ENCODE peak calls at places on chromosomes 13 and 19, in seven cellular contexts. One of them, this sample, is unnamed. For H3K4me1 and H3K36me3, the result is how much of the 10 kb centered on the place peaks cover.

GRCh38 chr13:100244431-100244830 is 155.5 kb downstream of the PCCA start:
- DNase-seq in ascending aorta: no peak
- DNase-seq in breast epithelium: no peak
- DNase-seq in pancreas: no peak
- DNase-seq in psoas muscle: no peak
- DNase-seq in DND-41: no peak
- DNase-seq in keratinocyte: no peak
- DNase-seq in this sample: no peak

GRCh38 chr13:35888327-35888940 is 242.7 kb downstream of the DCLK1 start:
- DNase-seq in ascending aorta: no peak
- DNase-seq in keratinocyte: no peak
- DNase-seq in pancreas: no peak
- DNase-seq in DND-41: no peak
- DNase-seq in breast epithelium: no peak
- DNase-seq in psoas muscle: no peak
- DNase-seq in this sample: no peak

GRCh38 chr13:31982124-31982523 is 49.5 kb upstream of the FRY start:
- DNase-seq in psoas muscle: no peak
- DNase-seq in DND-41: no peak
- DNase-seq in pancreas: no peak
- DNase-seq in ascending aorta: no peak
- DNase-seq in keratinocyte: no peak
- DNase-seq in breast epithelium: no peak
- DNase-seq in this sample: no peak

GRCh38 chr13:80213201-80213600 is 127.7 kb downstream of the SPRY2 start:
- DNase-seq in psoas muscle: no peak
- DNase-seq in breast epithelium: no peak
- DNase-seq in ascending aorta: no peak
- DNase-seq in pancreas: no peak
- DNase-seq in keratinocyte: no peak
- DNase-seq in DND-41: no peak
- DNase-seq in this sample: no peak

GRCh38 chr13:37442996-37443395 is 155.6 kb downstream of the POSTN start:
- DNase-seq in DND-41: no peak
- DNase-seq in ascending aorta: no peak
- DNase-seq in psoas muscle: no peak
- DNase-seq in breast epithelium: no peak
- DNase-seq in pancreas: no peak
- DNase-seq in keratinocyte: no peak
- DNase-seq in this sample: no peak

GRCh38 chr19:4414800-4415251 is 12.4 kb downstream of the CHAF1A start:
- DNase-seq in breast epithelium: no peak
- DNase-seq in psoas muscle: no peak
- DNase-seq in keratinocyte: no peak
- DNase-seq in pancreas: no peak
- DNase-seq in ascending aorta: no peak
- DNase-seq in DND-41: no peak
- DNase-seq in this sample: no peak

GRCh38 chr19:21221653-21222052 is 79.8 kb downstream of the ZNF431 start:
- DNase-seq in keratinocyte: no peak
- DNase-seq in DND-41: no peak
- DNase-seq in ascending aorta: no peak
- DNase-seq in breast epithelium: no peak
- DNase-seq in psoas muscle: no peak
- DNase-seq in pancreas: no peak
- DNase-seq in this sample: no peak

GRCh38 chr13:70457474-70457873 is 349.2 kb upstream of the KLHL1 start:
- DNase-seq in DND-41: no peak
- DNase-seq in keratinocyte: no peak
- DNase-seq in pancreas: no peak
- DNase-seq in breast epithelium: no peak
- DNase-seq in psoas muscle: no peak
- DNase-seq in ascending aorta: no peak
- DNase-seq in this sample: no peak

GRCh38 chr13:92303428-92303827 is 905.0 kb downstream of the GPC5 start:
- DNase-seq in ascending aorta: no peak
- DNase-seq in DND-41: no peak
- DNase-seq in psoas muscle: no peak
- DNase-seq in keratinocyte: no peak
- DNase-seq in breast epithelium: no peak
- DNase-seq in pancreas: no peak
- DNase-seq in this sample: no peak

GRCh38 chr19:5343848-5344247 is 3.2 kb upstream of the PTPRS start:
- DNase-seq in ascending aorta: no peak
- DNase-seq in keratinocyte: no peak
- DNase-seq in psoas muscle: no peak
- DNase-seq in DND-41: no peak
- DNase-seq in pancreas: no peak
- DNase-seq in breast epithelium: no peak
- DNase-seq in this sample: no peak

GRCh38 chr19:32206065-32206464 is 139.3 kb upstream of the ZNF507 start:
- DNase-seq in psoas muscle: no peak
- DNase-seq in keratinocyte: no peak
- DNase-seq in DND-41: no peak
- DNase-seq in ascending aorta: no peak
- DNase-seq in pancreas: no peak
- DNase-seq in breast epithelium: no peak
- DNase-seq in this sample: no peak

GRCh38 chr19:16025108-16026101 is 50.9 kb upstream of the TPM4 start:
- DNase-seq in DND-41: no peak
- DNase-seq in pancreas: peak
- DNase-seq in ascending aorta: no peak
- DNase-seq in psoas muscle: no peak
- DNase-seq in breast epithelium: no peak
- DNase-seq in keratinocyte: no peak
- DNase-seq in this sample: no peak

GRCh38 chr13:84524586-84524985 is 642.3 kb upstream of the SLITRK1 start:
- DNase-seq in DND-41: no peak
- DNase-seq in pancreas: no peak
- DNase-seq in psoas muscle: no peak
- DNase-seq in ascending aorta: no peak
- DNase-seq in keratinocyte: no peak
- DNase-seq in breast epithelium: no peak
- DNase-seq in this sample: no peak

GRCh38 chr19:13053761-13054604 is 48.7 kb downstream of the LYL1 start:
- DNase-seq in psoas muscle: peak
- DNase-seq in keratinocyte: no peak
- DNase-seq in DND-41: no peak
- DNase-seq in pancreas: peak
- DNase-seq in breast epithelium: peak
- DNase-seq in ascending aorta: no peak
- DNase-seq in this sample: no peak

GRCh38 chr13:87259479-87260083 is 411.6 kb upstream of the SLITRK5 start:
- DNase-seq in pancreas: no peak
- DNase-seq in DND-41: no peak
- DNase-seq in psoas muscle: no peak
- DNase-seq in keratinocyte: no peak
- DNase-seq in ascending aorta: no peak
- DNase-seq in breast epithelium: no peak
- DNase-seq in this sample: no peak

GRCh38 chr19:57398868-57399267 is 9.2 kb downstream of the ZNF548 start:
- DNase-seq in breast epithelium: no peak
- DNase-seq in ascending aorta: no peak
- DNase-seq in pancreas: no peak
- DNase-seq in keratinocyte: no peak
- DNase-seq in psoas muscle: no peak
- DNase-seq in DND-41: no peak
- DNase-seq in this sample: no peak

GRCh38 chr13:23510544-23510916 is 59.7 kb upstream of the TNFRSF19 start:
- DNase-seq in DND-41: no peak
- DNase-seq in keratinocyte: no peak
- DNase-seq in pancreas: no peak
- DNase-seq in psoas muscle: no peak
- DNase-seq in ascending aorta: no peak
- DNase-seq in breast epithelium: no peak
- DNase-seq in this sample: no peak

GRCh38 chr13:93872376-93872775 is 607.1 kb downstream of the DCT start:
- DNase-seq in breast epithelium: no peak
- DNase-seq in ascending aorta: no peak
- DNase-seq in psoas muscle: no peak
- DNase-seq in keratinocyte: no peak
- DNase-seq in DND-41: no peak
- DNase-seq in pancreas: no peak
- DNase-seq in this sample: no peak

GRCh38 chr19:22616659-22617058 is 17.5 kb upstream of the ZNF492 start:
- DNase-seq in psoas muscle: no peak
- DNase-seq in DND-41: no peak
- DNase-seq in pancreas: no peak
- DNase-seq in ascending aorta: no peak
- DNase-seq in keratinocyte: no peak
- DNase-seq in breast epithelium: no peak
- DNase-seq in this sample: no peak

GRCh38 chr13:20964904-20965303 is 62.4 kb upstream of the XPO4 start:
- DNase-seq in keratinocyte: no peak
- DNase-seq in DND-41: no peak
- DNase-seq in ascending aorta: no peak
- DNase-seq in breast epithelium: no peak
- DNase-seq in psoas muscle: no peak
- DNase-seq in pancreas: no peak
- DNase-seq in this sample: no peak

GRCh38 chr13:53151692-53152421 is 123.2 kb downstream of the OLFM4 start:
- DNase-seq in DND-41: peak
- DNase-seq in keratinocyte: peak
- DNase-seq in pancreas: peak
- DNase-seq in psoas muscle: no peak
- DNase-seq in breast epithelium: no peak
- DNase-seq in ascending aorta: no peak
- DNase-seq in this sample: no peak

GRCh38 chr19:11166281-11167142 is 10.9 kb upstream of the SPC24 start:
- DNase-seq in ascending aorta: no peak
- DNase-seq in pancreas: no peak
- DNase-seq in breast epithelium: no peak
- DNase-seq in keratinocyte: no peak
- DNase-seq in DND-41: no peak
- DNase-seq in psoas muscle: peak
- DNase-seq in this sample: no peak

GRCh38 chr19:11164278-11164677 is 8.7 kb upstream of the SPC24 start:
- DNase-seq in ascending aorta: no peak
- DNase-seq in keratinocyte: no peak
- DNase-seq in psoas muscle: no peak
- DNase-seq in DND-41: no peak
- DNase-seq in breast epithelium: no peak
- DNase-seq in pancreas: no peak
- DNase-seq in this sample: no peak

GRCh38 chr19:11165486-11166030 is 10.0 kb upstream of the SPC24 start:
- DNase-seq in pancreas: no peak
- DNase-seq in keratinocyte: no peak
- DNase-seq in breast epithelium: no peak
- DNase-seq in ascending aorta: no peak
- DNase-seq in DND-41: no peak
- DNase-seq in psoas muscle: no peak
- DNase-seq in this sample: no peak

GRCh38 chr19:11168568-11168967 is 13.0 kb upstream of the SPC24 start:
- DNase-seq in breast epithelium: no peak
- DNase-seq in psoas muscle: no peak
- DNase-seq in ascending aorta: peak
- DNase-seq in keratinocyte: peak
- DNase-seq in DND-41: no peak
- DNase-seq in pancreas: no peak
- DNase-seq in this sample: no peak

GRCh38 chr19:11164879-11165406 is 9.4 kb upstream of the SPC24 start:
- DNase-seq in DND-41: no peak
- DNase-seq in ascending aorta: peak
- DNase-seq in keratinocyte: no peak
- DNase-seq in breast epithelium: no peak
- DNase-seq in psoas muscle: peak
- DNase-seq in pancreas: peak
- DNase-seq in this sample: no peak
- H3K4me1 ChIP-seq in DND-41: under half
- H3K4me1 ChIP-seq in ascending aorta: under half
- H3K4me1 ChIP-seq in keratinocyte: under half
- H3K4me1 ChIP-seq in breast epithelium: under half
- H3K4me1 ChIP-seq in psoas muscle: under half
- H3K4me1 ChIP-seq in pancreas: under half
- H3K4me1 ChIP-seq in this sample: half or more

GRCh38 chr19:2229103-2230028 is 6.8 kb downstream of the PLEKHJ1 start:
- DNase-seq in psoas muscle: no peak
- DNase-seq in keratinocyte: no peak
- DNase-seq in DND-41: no peak
- DNase-seq in breast epithelium: no peak
- DNase-seq in pancreas: no peak
- DNase-seq in ascending aorta: no peak
- DNase-seq in this sample: no peak
- H3K36me3 ChIP-seq in psoas muscle: under half
- H3K36me3 ChIP-seq in keratinocyte: under half
- H3K36me3 ChIP-seq in DND-41: half or more
- H3K36me3 ChIP-seq in breast epithelium: under half
- H3K36me3 ChIP-seq in pancreas: under half
- H3K36me3 ChIP-seq in ascending aorta: half or more
- H3K36me3 ChIP-seq in this sample: under half

DNA sequence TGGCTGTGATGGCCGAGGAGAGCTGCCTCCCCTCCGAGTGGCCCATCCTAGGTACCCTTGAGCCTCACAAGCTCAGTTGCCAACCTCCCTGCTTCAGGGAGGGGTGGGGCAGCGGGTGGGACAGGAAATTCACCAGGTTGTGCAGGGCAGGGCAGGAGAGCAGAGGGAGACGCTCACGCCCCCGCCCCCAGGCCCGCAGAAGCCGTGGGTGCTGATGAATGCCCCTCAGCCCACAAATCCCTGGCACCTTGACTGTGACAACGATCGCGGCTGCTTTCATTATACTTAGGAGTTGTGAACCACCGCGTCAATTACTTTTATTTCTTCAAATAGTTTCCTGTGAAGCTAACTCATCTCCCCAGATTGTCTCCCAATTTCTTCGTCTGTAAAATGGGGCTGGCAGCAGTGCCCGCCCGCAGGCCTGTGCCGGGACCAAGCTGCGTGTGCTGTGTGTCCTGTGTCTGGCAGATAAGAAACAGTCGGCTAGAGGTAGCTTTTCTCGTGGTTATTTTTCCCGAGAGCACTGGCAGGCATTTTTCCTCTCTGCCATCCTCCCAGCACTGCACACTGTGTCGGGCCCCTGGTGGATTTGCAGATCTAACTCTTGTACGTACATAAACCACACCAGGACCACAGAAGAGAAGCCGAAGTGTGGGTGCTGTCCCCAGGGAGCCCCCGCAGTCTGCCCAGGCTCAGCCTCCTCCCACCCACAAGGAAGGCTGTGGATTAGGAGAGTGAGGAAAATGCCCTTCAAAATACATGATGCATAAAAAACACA is 7.9 kb upstream of the RASA3 start:
- DNase-seq in psoas muscle: no peak
- DNase-seq in pancreas: no peak
- DNase-seq in keratinocyte: no peak
- DNase-seq in ascending aorta: no peak
- DNase-seq in breast epithelium: no peak
- DNase-seq in DND-41: peak
- DNase-seq in this sample: no peak
- H3K4me1 ChIP-seq in psoas muscle: under half
- H3K4me1 ChIP-seq in pancreas: under half
- H3K4me1 ChIP-seq in keratinocyte: under half
- H3K4me1 ChIP-seq in ascending aorta: under half
- H3K4me1 ChIP-seq in breast epithelium: under half
- H3K4me1 ChIP-seq in DND-41: half or more
- H3K4me1 ChIP-seq in this sample: under half

DNA sequence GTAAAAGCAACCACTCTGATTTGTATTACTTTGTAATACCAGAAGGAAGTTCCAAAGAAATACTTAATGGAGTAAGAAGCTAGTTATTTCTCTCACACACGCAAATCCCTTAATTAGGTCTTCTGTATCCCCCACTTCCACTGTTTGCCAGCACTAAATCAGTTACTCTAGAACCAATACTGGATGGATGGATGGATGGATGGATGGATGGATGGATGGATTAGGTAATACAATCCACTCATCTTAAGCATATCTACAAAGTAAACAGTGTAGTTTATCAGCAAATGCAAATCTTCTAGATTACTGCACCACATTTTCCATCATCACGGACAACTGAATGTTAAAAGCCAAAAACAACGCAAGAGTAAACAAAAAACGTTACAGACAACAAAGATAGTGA is 5.2 kb upstream of the EFNB2 start:
- DNase-seq in pancreas: no peak
- DNase-seq in psoas muscle: no peak
- DNase-seq in breast epithelium: no peak
- DNase-seq in ascending aorta: no peak
- DNase-seq in keratinocyte: no peak
- DNase-seq in DND-41: no peak
- DNase-seq in this sample: no peak
- H3K36me3 ChIP-seq in pancreas: under half
- H3K36me3 ChIP-seq in psoas muscle: under half
- H3K36me3 ChIP-seq in breast epithelium: under half
- H3K36me3 ChIP-seq in ascending aorta: under half
- H3K36me3 ChIP-seq in keratinocyte: under half
- H3K36me3 ChIP-seq in DND-41: half or more
- H3K36me3 ChIP-seq in this sample: under half